ENCODE peak calls at places on chromosomes 1 and 21, in five cellular contexts. F, B, E, T and P are unnamed samples. For H3K4me1, the result is how much of the 10 kb centered on the place peaks cover.

GRCh38 chr1:202291961-202292712 is 49.6 kb downstream of the UBE2T start:
- DNase-seq in F (no peak), B (no peak), E (no peak), T (no peak), P (no peak)

GRCh38 chr1:85581138-85581801 is 709 bp downstream of the CCN1 start:
- DNase-seq in F (peak), B (peak), E (peak), T (no peak), P (peak)

GRCh38 chr1:107964397-107965111 is 426 bp downstream of the VAV3 start:
- DNase-seq in F (peak), B (no peak), E (no peak), T (no peak), P (peak)

GRCh38 chr1:84600796-84601195 is 26.6 kb upstream of the CTBS start:
- DNase-seq in F (no peak), B (no peak), E (no peak), T (no peak), P (no peak)

GRCh38 chr1:222732216-222733159 is 4.5 kb upstream of the FAM177B start:
- DNase-seq in F (no peak), B (no peak), E (no peak), T (peak), P (no peak)

GRCh38 chr1:44338136-44338535 is 16.9 kb downstream of the ERI3 start:
- DNase-seq in F (no peak), B (peak), E (no peak), T (no peak), P (no peak)

GRCh38 chr1:41454406-41454805 is 30.1 kb downstream of the EDN2 start:
- DNase-seq in F (no peak), B (no peak), E (no peak), T (no peak), P (no peak)

GRCh38 chr21:43196789-43197188 is 28.0 kb downstream of the CRYAA start:
- DNase-seq in F (no peak), B (no peak), E (no peak), T (no peak), P (no peak)

GRCh38 chr1:27402349-27402754 is 9.9 kb downstream of the GPR3 start:
- DNase-seq in F (peak), B (peak), E (no peak), T (no peak), P (peak)

GRCh38 chr1:104801344-104801743 is 1051.6 kb downstream of the AMY1C start:
- DNase-seq in F (no peak), B (no peak), E (no peak), T (no peak), P (no peak)

GRCh38 chr1:25890249-25891034 is 14.9 kb upstream of the PAQR7 start:
- DNase-seq in F (no peak), B (peak), E (no peak), T (no peak), P (no peak)

GRCh38 chr1:242017580-242018233 is 18.8 kb upstream of the MAP1LC3C start:
- DNase-seq in F (peak), B (peak), E (peak), T (no peak), P (peak)

DNA sequence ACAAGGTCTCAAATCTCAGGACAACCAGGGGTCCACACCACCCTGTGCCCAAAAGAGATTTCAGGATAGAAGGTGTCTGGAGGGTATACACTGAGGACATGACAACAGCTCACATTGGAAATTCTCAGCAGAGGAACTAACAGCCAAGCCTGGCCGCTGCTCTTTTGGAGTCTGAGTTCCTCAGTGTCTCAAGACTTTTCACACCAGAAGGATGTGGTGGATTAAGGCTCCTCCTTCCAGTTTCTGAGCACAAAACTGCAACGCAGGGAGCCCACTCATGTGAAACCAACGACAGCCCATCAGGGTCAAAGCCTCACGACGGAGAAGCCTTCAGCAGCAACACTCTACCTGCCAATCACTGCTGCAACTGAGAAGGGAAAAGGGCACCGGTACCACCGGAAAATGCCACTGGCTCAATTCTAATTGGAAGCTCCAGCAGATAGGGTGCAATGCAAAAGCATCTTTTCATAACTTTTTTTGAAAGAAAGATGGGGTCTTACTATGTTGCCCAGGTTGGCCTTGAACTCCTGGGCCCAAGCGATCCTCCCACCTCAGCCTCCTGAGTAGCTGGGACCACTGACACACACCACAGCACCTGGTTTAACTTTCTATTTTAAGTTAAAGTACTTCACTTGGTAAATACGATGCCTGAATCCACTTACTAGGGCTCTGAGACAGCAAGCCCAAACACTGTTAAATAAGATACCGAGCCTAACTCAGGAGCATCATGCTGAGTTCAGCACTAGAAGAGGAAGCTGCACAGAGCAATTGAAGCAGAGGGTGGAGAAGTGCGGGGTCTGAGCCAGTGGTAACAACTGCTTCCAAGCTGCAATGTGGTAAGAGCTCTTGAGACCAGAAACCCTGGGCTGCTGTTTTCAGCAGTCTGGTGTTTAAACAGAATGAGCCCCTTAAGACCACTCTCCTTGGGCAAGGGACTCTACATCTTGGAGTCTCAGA is 7.8 kb downstream of the CAPZB start:
- DNase-seq in F (no peak), B (no peak), E (no peak), T (peak), P (no peak)
- TF ChIP-seq YY1 in F (no peak), B (no peak), E (no peak), T (no peak), P (no peak)

GRCh38 chr1:10796029-10796944 is at the start of gene CASZ1:
- DNase-seq in F (peak), B (peak), E (peak), T (no peak), P (peak)

GRCh38 chr1:10793129-10793651 is 3.3 kb downstream of the CASZ1 start:
- DNase-seq in F (no peak), B (no peak), E (no peak), T (no peak), P (no peak)

GRCh38 chr1:10791117-10791951 is 5.1 kb downstream of the CASZ1 start:
- DNase-seq in F (no peak), B (no peak), E (no peak), T (no peak), P (no peak)

GRCh38 chr1:10795305-10796021 is 983 bp downstream of the CASZ1 start:
- DNase-seq in F (peak), B (no peak), E (no peak), T (no peak), P (peak)

GRCh38 chr1:10794724-10795304 is 1.6 kb downstream of the CASZ1 start:
- DNase-seq in F (peak), B (no peak), E (no peak), T (no peak), P (peak)
- TF ChIP-seq GABPA in F (no peak), B (no peak), E (no peak), T (no peak), P (no peak)

GRCh38 chr1:175904808-175905207 is 161.4 kb upstream of the TNR start:
- DNase-seq in F (no peak), B (no peak), E (no peak), T (no peak), P (no peak)
- H3K4me1 ChIP-seq in F (under half), B (under half), E (under half), T (under half), P (under half)

DNA sequence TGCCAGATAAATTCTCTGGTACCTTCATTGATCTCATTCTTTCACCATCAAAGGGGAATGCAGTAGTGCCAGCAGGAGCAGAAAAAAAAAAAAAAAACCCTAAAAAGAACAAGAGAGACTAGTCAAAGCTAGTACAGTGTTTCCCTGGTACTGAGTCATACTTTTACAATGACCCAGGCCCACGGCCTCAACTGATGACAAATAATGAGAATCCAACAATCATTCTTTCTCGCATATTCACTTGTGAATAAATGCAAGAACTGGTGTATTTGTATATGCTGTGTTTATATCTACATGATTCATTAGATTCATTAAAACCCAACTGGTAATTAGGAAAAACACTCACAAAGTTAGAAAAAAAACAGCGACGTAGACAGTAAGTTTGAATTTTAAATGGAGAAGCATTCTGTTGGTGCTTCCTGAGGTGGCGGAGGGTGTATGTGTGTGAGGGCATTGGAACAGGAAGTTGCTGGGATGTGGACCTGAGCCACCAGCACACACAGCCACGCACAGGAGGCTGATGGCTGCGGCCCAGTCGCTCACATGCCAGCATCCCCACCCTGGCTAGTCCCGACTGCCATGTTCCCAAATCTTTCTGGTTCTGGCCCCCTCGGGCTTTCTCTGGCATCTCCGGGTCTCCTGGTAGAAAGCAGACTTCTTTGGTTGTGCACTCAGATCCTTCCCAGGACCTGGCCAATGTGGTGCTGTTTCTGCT is 121.5 kb upstream of the IRF2BP2 start:
- DNase-seq in F (no peak), B (peak), E (no peak), T (peak), P (no peak)
- TF ChIP-seq YY1 in F (no peak), B (no peak), E (no peak), T (no peak), P (no peak)

DNA sequence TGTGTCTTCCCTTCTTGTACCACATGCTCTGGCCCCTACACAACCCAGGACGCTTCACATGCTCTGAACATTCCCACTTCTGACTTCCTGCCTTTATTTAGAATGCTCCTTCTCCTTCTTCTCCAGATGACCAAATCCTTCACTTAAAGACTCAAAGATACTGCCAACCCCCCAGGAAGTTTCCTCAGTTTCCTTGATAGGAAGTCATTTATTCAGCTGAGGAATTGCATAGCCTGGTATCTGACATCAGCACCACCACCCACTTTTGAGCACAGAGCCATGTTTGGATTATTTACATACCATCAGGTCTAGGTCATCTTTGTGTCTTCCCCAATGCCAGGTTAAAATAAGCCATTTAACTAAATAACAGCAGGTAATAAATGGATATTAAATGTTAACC is 42.4 kb downstream of the GFI1 start:
- DNase-seq in F (no peak), B (peak), E (no peak), T (no peak), P (no peak)
- TF ChIP-seq GABPA in F (no peak), B (no peak), E (no peak), T (no peak), P (no peak)

GRCh38 chr1:193763313-193763712 is 576.9 kb upstream of the B3GALT2 start:
- DNase-seq in F (no peak), B (no peak), E (no peak), T (no peak), P (no peak)
- H3K4me1 ChIP-seq in F (under half), B (under half), E (under half), T (under half), P (under half)